ENCODE peak calls at places on chromosomes 6 and 20, in nine cellular contexts. One of them, this sample, is unnamed.

GRCh38 chr6:43301081-43301870 is 3.2 kb downstream of the SLC22A7 start:
- DNase-seq in stimulated activated naive B cell treated with anti-CD40 and anti-IgM and Interleukin-4, amounts not matched to agents 10 μg/mL and 1 μg/mL and 100 μg/mL, for 72 hours: no peak
- DNase-seq in lung: no peak
- DNase-seq in ELR: no peak
- DNase-seq in lower lobe of right lung: no peak
- DNase-seq in CD8-positive, alpha-beta T cell: no peak
- DNase-seq in ascending aorta: no peak
- DNase-seq in sciatic nerve: no peak
- DNase-seq in posterior cingulate gyrus: no peak
- DNase-seq in this sample: no peak

GRCh38 chr20:32957451-32957850 is 46.8 kb downstream of the SUN5 start:
- DNase-seq in ELR: no peak
- DNase-seq in stimulated activated naive B cell treated with anti-CD40 and anti-IgM and Interleukin-4, amounts not matched to agents 10 μg/mL and 1 μg/mL and 100 μg/mL, for 72 hours: no peak
- DNase-seq in CD8-positive, alpha-beta T cell: no peak
- DNase-seq in lung: no peak
- DNase-seq in posterior cingulate gyrus: no peak
- DNase-seq in sciatic nerve: no peak
- DNase-seq in ascending aorta: no peak
- DNase-seq in lower lobe of right lung: no peak
- DNase-seq in this sample: no peak

GRCh38 chr20:13119583-13119982 is 101.5 kb upstream of the ISM1 start:
- DNase-seq in stimulated activated naive B cell treated with anti-CD40 and anti-IgM and Interleukin-4, amounts not matched to agents 10 μg/mL and 1 μg/mL and 100 μg/mL, for 72 hours: peak; percentile 11
- DNase-seq in lung: peak; percentile 39
- DNase-seq in sciatic nerve: no peak
- DNase-seq in posterior cingulate gyrus: no peak
- DNase-seq in ELR: peak; percentile 66
- DNase-seq in lower lobe of right lung: no peak
- DNase-seq in ascending aorta: no peak
- DNase-seq in CD8-positive, alpha-beta T cell: peak; percentile 4
- DNase-seq in this sample: peak; percentile 38

GRCh38 chr6:17277256-17277655 is 3.9 kb upstream of the RBM24 start:
- DNase-seq in lower lobe of right lung: no peak
- DNase-seq in sciatic nerve: no peak
- DNase-seq in stimulated activated naive B cell treated with anti-CD40 and anti-IgM and Interleukin-4, amounts not matched to agents 10 μg/mL and 1 μg/mL and 100 μg/mL, for 72 hours: no peak
- DNase-seq in ELR: peak; percentile 30
- DNase-seq in lung: no peak
- DNase-seq in CD8-positive, alpha-beta T cell: no peak
- DNase-seq in posterior cingulate gyrus: no peak
- DNase-seq in ascending aorta: no peak
- DNase-seq in this sample: no peak

GRCh38 chr20:49906101-49906604 is 9.2 kb downstream of the SPATA2 start:
- DNase-seq in sciatic nerve: no peak
- DNase-seq in lower lobe of right lung: no peak
- DNase-seq in CD8-positive, alpha-beta T cell: no peak
- DNase-seq in lung: no peak
- DNase-seq in posterior cingulate gyrus: no peak
- DNase-seq in stimulated activated naive B cell treated with anti-CD40 and anti-IgM and Interleukin-4, amounts not matched to agents 10 μg/mL and 1 μg/mL and 100 μg/mL, for 72 hours: no peak
- DNase-seq in ascending aorta: no peak
- DNase-seq in ELR: no peak
- DNase-seq in this sample: no peak

GRCh38 chr6:104014133-104014532 is 845.6 kb downstream of the HACE1 start:
- DNase-seq in CD8-positive, alpha-beta T cell: no peak
- DNase-seq in sciatic nerve: no peak
- DNase-seq in ELR: no peak
- DNase-seq in stimulated activated naive B cell treated with anti-CD40 and anti-IgM and Interleukin-4, amounts not matched to agents 10 μg/mL and 1 μg/mL and 100 μg/mL, for 72 hours: no peak
- DNase-seq in posterior cingulate gyrus: no peak
- DNase-seq in lower lobe of right lung: no peak
- DNase-seq in lung: no peak
- DNase-seq in ascending aorta: no peak
- DNase-seq in this sample: no peak

GRCh38 chr20:6855806-6856205 is 88.3 kb downstream of the BMP2 start:
- DNase-seq in lower lobe of right lung: no peak
- DNase-seq in ascending aorta: no peak
- DNase-seq in CD8-positive, alpha-beta T cell: no peak
- DNase-seq in ELR: no peak
- DNase-seq in sciatic nerve: no peak
- DNase-seq in lung: no peak
- DNase-seq in stimulated activated naive B cell treated with anti-CD40 and anti-IgM and Interleukin-4, amounts not matched to agents 10 μg/mL and 1 μg/mL and 100 μg/mL, for 72 hours: no peak
- DNase-seq in posterior cingulate gyrus: no peak
- DNase-seq in this sample: no peak

GRCh38 chr20:22525821-22526220 is 58.6 kb downstream of the FOXA2 start:
- DNase-seq in stimulated activated naive B cell treated with anti-CD40 and anti-IgM and Interleukin-4, amounts not matched to agents 10 μg/mL and 1 μg/mL and 100 μg/mL, for 72 hours: no peak
- DNase-seq in lower lobe of right lung: no peak
- DNase-seq in posterior cingulate gyrus: no peak
- DNase-seq in CD8-positive, alpha-beta T cell: no peak
- DNase-seq in ELR: no peak
- DNase-seq in lung: no peak
- DNase-seq in sciatic nerve: no peak
- DNase-seq in ascending aorta: no peak
- DNase-seq in this sample: no peak

GRCh38 chr20:46767127-46767761 is 57.8 kb downstream of the SLC2A10 start:
- DNase-seq in lower lobe of right lung: no peak
- DNase-seq in lung: no peak
- DNase-seq in CD8-positive, alpha-beta T cell: no peak
- DNase-seq in sciatic nerve: no peak
- DNase-seq in posterior cingulate gyrus: no peak
- DNase-seq in ascending aorta: no peak
- DNase-seq in ELR: peak; percentile 75
- DNase-seq in stimulated activated naive B cell treated with anti-CD40 and anti-IgM and Interleukin-4, amounts not matched to agents 10 μg/mL and 1 μg/mL and 100 μg/mL, for 72 hours: no peak
- DNase-seq in this sample: peak; percentile 21

GRCh38 chr20:44720994-44721784 is 6.0 kb downstream of the CCN5 start:
- DNase-seq in posterior cingulate gyrus: no peak
- DNase-seq in lower lobe of right lung: peak; percentile 76
- DNase-seq in sciatic nerve: no peak
- DNase-seq in stimulated activated naive B cell treated with anti-CD40 and anti-IgM and Interleukin-4, amounts not matched to agents 10 μg/mL and 1 μg/mL and 100 μg/mL, for 72 hours: no peak
- DNase-seq in ascending aorta: no peak
- DNase-seq in CD8-positive, alpha-beta T cell: no peak
- DNase-seq in ELR: peak; percentile 89
- DNase-seq in lung: peak; percentile 67
- DNase-seq in this sample: peak; percentile 85

GRCh38 chr6:24205020-24205492 is 79.0 kb downstream of the NRSN1 start:
- DNase-seq in ELR: peak; percentile 45
- DNase-seq in stimulated activated naive B cell treated with anti-CD40 and anti-IgM and Interleukin-4, amounts not matched to agents 10 μg/mL and 1 μg/mL and 100 μg/mL, for 72 hours: no peak
- DNase-seq in lower lobe of right lung: no peak
- DNase-seq in lung: no peak
- DNase-seq in posterior cingulate gyrus: no peak
- DNase-seq in CD8-positive, alpha-beta T cell: no peak
- DNase-seq in sciatic nerve: no peak
- DNase-seq in ascending aorta: no peak
- DNase-seq in this sample: peak; percentile 5